ENCODE peak calls at places on chromosomes 5 and 9, in ten cellular contexts. U, A, H, L, V, Q, X, Y, R and O are unnamed samples.

GRCh38 chr9:130854835-130855234 is 19.8 kb downstream of the ABL1 start:
- DNase-seq in U (no peak), A (no peak), H (no peak), L (no peak), V (no peak), Q (no peak), X (no peak), Y (no peak), R (no peak), O (no peak)

GRCh38 chr5:131783874-131784273 is 12.9 kb downstream of the FNIP1 start:
- DNase-seq in U (no peak), A (no peak), H (no peak), L (no peak), V (no peak), Q (peak; percentile 54), X (no peak), Y (no peak), R (no peak), O (no peak)

GRCh38 chr9:116355153-116355827 is 201.7 kb downstream of the PAPPA start:
- DNase-seq in U (peak; percentile 50), A (no peak), H (no peak), L (no peak), V (no peak), Q (peak; percentile 45), X (peak; percentile 31), Y (no peak), R (no peak), O (no peak)

GRCh38 chr5:97004423-97005060 is 68.7 kb downstream of the LNPEP start:
- DNase-seq in U (no peak), A (no peak), H (no peak), L (no peak), V (no peak), Q (no peak), X (no peak), Y (no peak), R (no peak), O (no peak)

GRCh38 chr9:93110400-93110855 is 14.4 kb downstream of the CARD19 start:
- DNase-seq in U (no peak), A (no peak), H (no peak), L (no peak), V (no peak), Q (no peak), X (no peak), Y (no peak), R (no peak), O (peak; percentile 58)

GRCh38 chr9:137832191-137832700 is 45.3 kb upstream of the CACNA1B start:
- DNase-seq in U (no peak), A (no peak), H (no peak), L (no peak), V (no peak), Q (no peak), X (no peak), Y (no peak), R (no peak), O (no peak)

GRCh38 chr5:91384671-91385430 is 1.7 kb upstream of the ARRDC3 start:
- DNase-seq in U (peak; percentile 93), A (peak; percentile 66), H (no peak), L (peak; percentile 93), V (no peak), Q (peak; percentile 88), X (peak; percentile 91), Y (peak; percentile 81), R (peak; percentile 92), O (peak; percentile 89)

GRCh38 chr5:20305463-20305862 is 317.5 kb upstream of the CDH18 start:
- DNase-seq in U (no peak), A (no peak), H (no peak), L (no peak), V (no peak), Q (no peak), X (no peak), Y (no peak), R (no peak), O (no peak)

GRCh38 chr5:43202380-43202779 is 10.4 kb downstream of the NIM1K start:
- DNase-seq in U (no peak), A (no peak), H (no peak), L (no peak), V (no peak), Q (no peak), X (no peak), Y (no peak), R (no peak), O (no peak)

GRCh38 chr9:136585531-136586120 is 39.8 kb upstream of the NOTCH1 start:
- DNase-seq in U (no peak), A (no peak), H (no peak), L (no peak), V (no peak), Q (no peak), X (no peak), Y (no peak), R (no peak), O (no peak)

GRCh38 chr5:93717162-93717561 is 24.2 kb downstream of the POU5F2 start:
- DNase-seq in U (peak; percentile 71), A (no peak), H (no peak), L (no peak), V (no peak), Q (no peak), X (peak; percentile 22), Y (no peak), R (peak; percentile 31), O (peak; percentile 66)

GRCh38 chr5:26903469-26903868 is 134.9 kb downstream of the CDH9 start:
- DNase-seq in U (no peak), A (no peak), H (no peak), L (no peak), V (no peak), Q (no peak), X (no peak), Y (no peak), R (no peak), O (no peak)